ENCODE peak calls at places on chromosome 11, in five cellular contexts. One of them, this sample, is unnamed.

GRCh38 chr11:3836903-3837302 is 3.9 kb downstream of the RHOG start:
- DNase-seq in GM23248: no peak
- DNase-seq in hippocampal formation: peak; percentile 32
- DNase-seq in foreskin fibroblast: no peak
- DNase-seq in left colon: peak; percentile 61
- DNase-seq in this sample: no peak

GRCh38 chr11:47448566-47449427 is at the start of gene RAPSN:
- DNase-seq in GM23248: no peak
- DNase-seq in hippocampal formation: no peak
- DNase-seq in left colon: no peak
- DNase-seq in foreskin fibroblast: no peak
- DNase-seq in this sample: no peak

GRCh38 chr11:123159146-123159857 is 35.7 kb downstream of the CLMP start:
- DNase-seq in foreskin fibroblast: no peak
- DNase-seq in GM23248: no peak
- DNase-seq in left colon: no peak
- DNase-seq in hippocampal formation: no peak
- DNase-seq in this sample: no peak

GRCh38 chr11:35746356-35747153 is 84.0 kb downstream of the TRIM44 start:
- DNase-seq in GM23248: peak; percentile 13
- DNase-seq in left colon: no peak
- DNase-seq in foreskin fibroblast: no peak
- DNase-seq in hippocampal formation: no peak
- DNase-seq in this sample: no peak

GRCh38 chr11:99098751-99099150 is 78.0 kb downstream of the CNTN5 start:
- DNase-seq in foreskin fibroblast: no peak
- DNase-seq in GM23248: no peak
- DNase-seq in left colon: no peak
- DNase-seq in hippocampal formation: no peak
- DNase-seq in this sample: no peak

GRCh38 chr11:112615238-112615637 is 346.0 kb upstream of the NCAM1 start:
- DNase-seq in left colon: no peak
- DNase-seq in hippocampal formation: no peak
- DNase-seq in GM23248: no peak
- DNase-seq in foreskin fibroblast: no peak
- DNase-seq in this sample: no peak

GRCh38 chr11:99351620-99352019 is 330.9 kb downstream of the CNTN5 start:
- DNase-seq in foreskin fibroblast: no peak
- DNase-seq in left colon: no peak
- DNase-seq in GM23248: no peak
- DNase-seq in hippocampal formation: no peak
- DNase-seq in this sample: no peak

GRCh38 chr11:81159900-81160299 is 1573.8 kb downstream of the FAM181B start:
- DNase-seq in foreskin fibroblast: no peak
- DNase-seq in hippocampal formation: no peak
- DNase-seq in left colon: no peak
- DNase-seq in GM23248: no peak
- DNase-seq in this sample: no peak

GRCh38 chr11:65591939-65592814 is 3.4 kb downstream of the KCNK7 start:
- DNase-seq in foreskin fibroblast: peak; percentile 57
- DNase-seq in GM23248: no peak
- DNase-seq in hippocampal formation: no peak
- DNase-seq in left colon: peak; percentile 71
- DNase-seq in this sample: no peak

This sample was measured in AG08395.